ENCODE peak calls at places on chromosomes 12 and 14, in four cellular contexts. J, K, F and C are unnamed samples.

GRCh38 chr12:101086490-101086889 is 123.5 kb downstream of the SLC5A8 start:
- DNase-seq in F (no peak), K (no peak), J (peak; percentile 46), C (no peak)

GRCh38 chr14:69606258-69606657 is 5.1 kb upstream of the SUSD6 start:
- DNase-seq in J (no peak), K (no peak), F (no peak), C (peak; percentile 79)

GRCh38 chr14:89139404-89140247 is 277.4 kb downstream of the FOXN3 start:
- DNase-seq in J (no peak), K (no peak), F (no peak), C (no peak)

GRCh38 chr12:108691995-108692808 is 39.1 kb downstream of the CORO1C start:
- DNase-seq in F (no peak), J (peak; percentile 34), K (peak; percentile 56), C (no peak)

GRCh38 chr12:116982721-116983502 is 72.2 kb downstream of the FBXW8 start:
- DNase-seq in J (peak; percentile 95), F (no peak), K (no peak), C (no peak)

GRCh38 chr12:68221497-68221896 is 4.1 kb downstream of the IL26 start:
- DNase-seq in J (no peak), F (no peak), K (no peak), C (no peak)

GRCh38 chr12:59010948-59011347 is 90.6 kb upstream of the LRIG3 start:
- DNase-seq in K (no peak), J (no peak), F (no peak), C (no peak)

GRCh38 chr12:24252580-24252979 is 303.1 kb upstream of the SOX5 start:
- DNase-seq in J (no peak), F (no peak), K (no peak), C (no peak)

GRCh38 chr12:19299765-19300164 is 139.5 kb upstream of the AEBP2 start:
- DNase-seq in J (peak; percentile 22), K (no peak), F (no peak), C (no peak)

GRCh38 chr12:99907210-99907609 is 77.5 kb downstream of the ANKS1B start:
- DNase-seq in K (no peak), J (no peak), F (no peak), C (no peak)

GRCh38 chr14:25006961-25007795 is 42.8 kb downstream of the STXBP6 start:
- DNase-seq in J (peak; percentile 95), K (no peak), F (no peak), C (no peak)

GRCh38 chr14:104221636-104222375 is 83.4 kb downstream of the KIF26A start:
- DNase-seq in F (no peak), K (no peak), J (no peak), C (peak; percentile 83)

GRCh38 chr14:58749066-58749669 is 111.4 kb downstream of the DACT1 start:
- DNase-seq in K (peak; percentile 28), F (no peak), J (peak; percentile 98), C (peak; percentile 50)

GRCh38 chr12:124636138-124636968 is 68.9 kb upstream of the NCOR2 start:
- DNase-seq in F (no peak), K (peak; percentile 80), J (peak; percentile 46), C (peak; percentile 67)

GRCh38 chr14:88895116-88895515 is 70.7 kb downstream of the TTC8 start:
- DNase-seq in J (peak; percentile 80), F (no peak), K (no peak), C (no peak)

GRCh38 chr12:26185532-26186320 is 9.6 kb upstream of the SSPN start:
- DNase-seq in J (no peak), K (no peak), F (no peak), C (no peak)

GRCh38 chr12:116529048-116529447 is 30.1 kb upstream of the MAP1LC3B2 start:
- DNase-seq in F (no peak), K (peak; percentile 56), J (peak; percentile 59), C (no peak)

GRCh38 chr12:120249875-120250795 is 15.4 kb downstream of the PXN start:
- DNase-seq in J (no peak), F (peak; percentile 84), K (peak; percentile 81), C (no peak)

GRCh38 chr14:91980157-91980556 is 32.7 kb upstream of the FBLN5 start:
- DNase-seq in K (peak; percentile 30), J (peak; percentile 96), F (no peak), C (no peak)

GRCh38 chr14:50768693-50769092 is 62.3 kb downstream of the NIN start:
- DNase-seq in J (peak; percentile 35), F (no peak), K (no peak), C (no peak)

GRCh38 chr14:58866386-58866785 is 228.6 kb downstream of the DACT1 start:
- DNase-seq in F (no peak), J (no peak), K (no peak), C (no peak)

GRCh38 chr12:109915171-109916040 is 15.3 kb downstream of the TCHP start:
- DNase-seq in J (no peak), F (no peak), K (no peak), C (no peak)

GRCh38 chr14:93464271-93464670 is 33.5 kb downstream of the UNC79 start:
- DNase-seq in J (no peak), F (no peak), K (no peak), C (no peak)

GRCh38 chr12:57630891-57631433 is 2.0 kb downstream of the B4GALNT1 start:
- DNase-seq in J (no peak), K (no peak), F (no peak), C (no peak)

GRCh38 chr14:104108570-104109060 is 23.1 kb downstream of the ASPG start:
- DNase-seq in J (no peak), K (no peak), F (no peak), C (no peak)

GRCh38 chr14:42664185-42664584 is 1057.5 kb downstream of the LRFN5 start:
- DNase-seq in J (no peak), F (no peak), K (no peak), C (no peak)

GRCh38 chr12:65741662-65742480 is 82.4 kb upstream of the HMGA2 start:
- DNase-seq in K (no peak), F (no peak), J (peak; percentile 51), C (no peak)

GRCh38 chr12:12924169-12924568 is 27.8 kb downstream of the GPRC5D start:
- DNase-seq in J (no peak), K (no peak), F (no peak), C (no peak)

GRCh38 chr14:55843718-55844403 is 263.9 kb downstream of the KTN1 start:
- DNase-seq in F (no peak), J (peak; percentile 14), K (no peak), C (no peak)

GRCh38 chr12:120007272-120007671 is 18.2 kb downstream of the BICDL1 start:
- DNase-seq in F (no peak), J (no peak), K (no peak), C (no peak)

GRCh38 chr14:102827716-102828115 is 50.5 kb downstream of the TRAF3 start:
- DNase-seq in F (no peak), K (no peak), J (peak; percentile 23), C (no peak)
- H3K4me3 ChIP-seq in F (no peak overlapping the region), K (no peak overlapping the region), J (no peak overlapping the region), C (no peak overlapping the region)

DNA sequence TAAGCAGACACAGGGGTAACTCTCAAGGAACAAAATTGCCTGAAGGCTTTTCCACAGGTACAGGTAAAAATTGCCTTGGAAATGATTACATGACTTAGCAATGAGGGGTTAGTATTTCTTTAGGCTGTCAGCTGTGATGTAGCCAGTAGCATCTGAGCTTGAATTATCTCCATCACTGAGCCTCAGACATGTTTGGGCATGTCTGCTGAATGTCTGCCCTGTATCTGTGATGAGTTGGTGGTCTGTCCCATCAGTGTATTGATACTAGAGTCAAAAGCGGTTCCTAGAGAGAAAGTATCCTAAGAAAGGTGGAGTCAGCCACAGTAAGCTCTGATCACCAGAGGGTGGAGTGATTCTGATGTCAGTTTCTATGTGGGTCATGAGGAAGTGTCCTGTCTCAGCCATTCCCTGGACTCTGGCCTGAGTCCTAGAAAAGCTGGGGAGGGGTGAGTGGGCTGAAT is 16.2 kb downstream of the AKAP6 start:
- DNase-seq in K (no peak), J (peak; percentile 25), F (no peak), C (no peak)
- TF ChIP-seq CTCF in K (no peak), J (no peak), F (peak; percentile 16), C (no peak)

GRCh38 chr14:54515670-54516069 is 6.0 kb downstream of the CGRRF1 start:
- DNase-seq in F (no peak), J (no peak), K (no peak), C (no peak)

GRCh38 chr14:54512393-54512792 is 2.7 kb downstream of the CGRRF1 start:
- DNase-seq in F (no peak), J (no peak), K (no peak), C (no peak)

DNA sequence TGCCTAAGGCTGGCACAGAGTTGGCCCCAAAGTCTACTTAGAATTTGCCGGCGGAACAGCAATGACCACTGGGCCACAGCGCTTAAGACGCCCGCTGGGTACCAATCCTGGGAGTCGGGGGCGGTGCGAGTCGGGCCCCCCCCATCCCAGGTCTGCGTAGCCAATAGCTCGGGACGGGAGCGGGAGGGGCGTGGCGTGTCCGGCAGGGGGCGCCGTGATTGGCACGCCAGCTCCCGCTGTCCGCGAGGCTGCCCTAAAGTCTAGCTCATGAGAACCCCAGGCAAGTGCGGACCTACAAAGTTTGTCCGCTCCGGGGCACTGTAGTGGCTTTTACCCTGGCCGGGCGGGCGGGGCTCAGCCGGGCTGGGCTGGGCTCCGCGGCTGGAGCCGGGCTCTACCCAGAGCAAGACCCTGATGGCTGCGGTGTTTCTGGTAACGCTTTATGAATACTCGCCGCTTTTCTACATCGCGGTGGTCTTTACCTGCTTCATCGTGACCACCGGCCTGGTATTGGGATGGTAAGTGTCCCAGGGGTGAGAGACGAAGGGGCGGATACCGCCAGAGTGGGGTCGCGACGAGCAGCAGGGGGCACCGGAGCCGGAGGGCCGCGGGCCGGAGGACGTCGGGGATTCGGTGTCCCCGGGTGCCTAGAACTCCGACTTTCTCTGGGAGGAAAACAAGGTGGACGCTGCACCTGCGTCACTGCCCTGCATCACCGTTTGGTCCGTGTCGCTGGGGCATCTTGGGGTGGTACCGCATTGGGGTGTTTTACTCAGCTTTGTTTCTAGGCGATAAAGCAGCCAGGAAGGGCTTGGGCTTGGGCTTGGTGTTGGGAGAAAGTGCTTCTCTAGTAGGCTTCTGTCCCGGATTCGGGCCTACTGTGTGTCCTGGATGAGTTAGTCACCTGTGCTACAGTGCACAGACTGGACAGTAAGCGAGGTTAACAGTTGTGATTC is at the start of gene CGRRF1:
- DNase-seq in J (peak; percentile 98), F (peak; percentile 99), K (peak; percentile 95), C (peak; percentile 99)
- TF ChIP-seq POLR2A in J (peak; percentile 65), F (peak; percentile 71), K (no peak), C (peak; percentile 83)

GRCh38 chr14:80956922-80957321 is 1.5 kb downstream of the TSHR start:
- DNase-seq in J (no peak), F (no peak), K (no peak), C (no peak)

GRCh38 chr14:80955434-80955939 is at the start of gene TSHR:
- DNase-seq in K (no peak), J (no peak), F (no peak), C (no peak)

GRCh38 chr14:80958258-80958657 is 2.8 kb downstream of the TSHR start:
- DNase-seq in K (no peak), J (no peak), F (no peak), C (no peak)

GRCh38 chr14:80956105-80956504 is 684 bp downstream of the TSHR start:
- DNase-seq in K (no peak), J (no peak), F (no peak), C (no peak)

DNA sequence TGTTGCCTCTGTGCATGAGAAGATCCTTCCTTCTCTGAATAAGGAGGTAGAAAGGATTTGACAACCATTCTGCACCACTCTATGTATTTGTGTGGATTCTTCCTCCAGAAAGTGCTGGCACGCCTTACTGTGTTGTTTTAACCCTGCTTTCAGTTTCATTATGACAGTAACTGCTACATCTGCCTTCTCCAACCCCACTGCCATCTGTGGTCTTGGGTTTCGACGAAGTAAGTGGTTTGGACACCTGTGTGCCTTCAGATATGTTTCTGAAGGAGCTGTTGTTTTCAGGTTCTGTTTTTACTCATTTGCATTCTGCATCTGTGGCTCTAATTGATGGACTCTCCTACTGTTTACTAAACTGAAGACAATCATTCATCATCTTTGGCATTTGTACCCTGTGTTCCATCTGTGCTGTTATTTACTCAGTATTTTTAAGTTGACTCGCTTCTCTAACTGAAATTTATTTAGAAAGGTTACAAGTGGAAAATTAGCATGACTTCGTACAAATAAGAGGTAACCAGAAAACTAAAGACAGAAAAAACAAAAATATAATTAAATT is 4.1 kb downstream of the TSHR start:
- DNase-seq in J (no peak), F (no peak), K (no peak), C (peak; percentile 21)
- H3K4me3 ChIP-seq in J (peak overlapping the region; percentile 36), F (no peak overlapping the region), K (no peak overlapping the region), C (no peak overlapping the region)